ENCODE peak calls at places on chromosome 16, in six cellular contexts. One of them, this sample, is unnamed.
A peak's percentile ranks its signal among the peaks of the same experiment; 100 is the strongest.

GRCh38 chr16:31298340-31298739 is 38.6 kb downstream of the ITGAM start:
- DNase-seq in adipocyte: no peak
- DNase-seq in GM12878: no peak
- DNase-seq in IMR-90: no peak
- DNase-seq in GM23248: no peak
- DNase-seq in colonic mucosa: no peak
- DNase-seq in this sample: no peak

GRCh38 chr16:1028056-1028455 is 44.5 kb upstream of the SSTR5 start:
- DNase-seq in adipocyte: no peak
- DNase-seq in GM12878: no peak
- DNase-seq in IMR-90: no peak
- DNase-seq in GM23248: peak; percentile 53
- DNase-seq in colonic mucosa: no peak
- DNase-seq in this sample: no peak

GRCh38 chr16:15557258-15557657 is 85.7 kb downstream of the MARF1 start:
- DNase-seq in adipocyte: no peak
- DNase-seq in GM12878: no peak
- DNase-seq in IMR-90: no peak
- DNase-seq in GM23248: no peak
- DNase-seq in colonic mucosa: no peak
- DNase-seq in this sample: no peak

GRCh38 chr16:138049-138417 is 440 bp downstream of the NPRL3 start:
- DNase-seq in adipocyte: peak; percentile 60
- DNase-seq in GM12878: no peak
- DNase-seq in IMR-90: no peak
- DNase-seq in GM23248: peak; percentile 51
- DNase-seq in colonic mucosa: no peak
- DNase-seq in this sample: no peak

GRCh38 chr16:46747777-46748651 is at the start of gene MYLK3:
- DNase-seq in adipocyte: peak; percentile 14
- DNase-seq in GM12878: no peak
- DNase-seq in IMR-90: no peak
- DNase-seq in GM23248: no peak
- DNase-seq in colonic mucosa: no peak
- DNase-seq in this sample: no peak

GRCh38 chr16:70250748-70251650 is 741 bp downstream of the EXOSC6 start:
- DNase-seq in adipocyte: peak; percentile 50
- DNase-seq in GM12878: no peak
- DNase-seq in IMR-90: peak; percentile 35
- DNase-seq in GM23248: peak; percentile 79
- DNase-seq in colonic mucosa: peak; percentile 52
- DNase-seq in this sample: peak; percentile 23

GRCh38 chr16:53071748-53072301 is 17.0 kb downstream of the CHD9 start:
- DNase-seq in adipocyte: no peak
- DNase-seq in GM12878: no peak
- DNase-seq in IMR-90: no peak
- DNase-seq in GM23248: no peak
- DNase-seq in colonic mucosa: no peak
- DNase-seq in this sample: no peak

GRCh38 chr16:50591800-50592771 is 43.9 kb downstream of the NKD1 start:
- DNase-seq in adipocyte: no peak
- DNase-seq in GM12878: no peak
- DNase-seq in IMR-90: no peak
- DNase-seq in GM23248: no peak
- DNase-seq in colonic mucosa: no peak
- DNase-seq in this sample: peak; percentile 14

GRCh38 chr16:945271-946047 is 25.3 kb downstream of the LMF1 start:
- DNase-seq in adipocyte: no peak
- DNase-seq in GM12878: no peak
- DNase-seq in IMR-90: peak; percentile 16
- DNase-seq in GM23248: no peak
- DNase-seq in colonic mucosa: no peak
- DNase-seq in this sample: no peak

GRCh38 chr16:87681990-87682570 is 79.8 kb downstream of the JPH3 start:
- DNase-seq in adipocyte: peak; percentile 77
- DNase-seq in GM12878: no peak
- DNase-seq in IMR-90: peak; percentile 78
- DNase-seq in GM23248: peak; percentile 85
- DNase-seq in colonic mucosa: no peak
- DNase-seq in this sample: no peak

GRCh38 chr16:61831351-61831933 is 204.8 kb downstream of the CDH8 start:
- DNase-seq in adipocyte: no peak
- DNase-seq in GM12878: no peak
- DNase-seq in IMR-90: no peak
- DNase-seq in GM23248: no peak
- DNase-seq in colonic mucosa: no peak
- DNase-seq in this sample: no peak

GRCh38 chr16:70658921-70659320 is 12.6 kb downstream of the IL34 start:
- DNase-seq in adipocyte: no peak
- DNase-seq in GM12878: no peak
- DNase-seq in IMR-90: no peak
- DNase-seq in GM23248: no peak
- DNase-seq in colonic mucosa: no peak
- DNase-seq in this sample: no peak

GRCh38 chr16:57310801-57311200 is 26.3 kb upstream of the PLLP start:
- DNase-seq in adipocyte: no peak
- DNase-seq in GM12878: no peak
- DNase-seq in IMR-90: no peak
- DNase-seq in GM23248: no peak
- DNase-seq in colonic mucosa: peak; percentile 11
- DNase-seq in this sample: no peak

GRCh38 chr16:77298638-77299360 is 99.6 kb downstream of the SYCE1L start:
- DNase-seq in adipocyte: peak; percentile 59
- DNase-seq in GM12878: no peak
- DNase-seq in IMR-90: peak; percentile 88
- DNase-seq in GM23248: peak; percentile 98
- DNase-seq in colonic mucosa: no peak
- DNase-seq in this sample: peak; percentile 90

GRCh38 chr16:83305092-83305491 is 502.7 kb upstream of the HSBP1 start:
- DNase-seq in adipocyte: peak; percentile 84
- DNase-seq in GM12878: no peak
- DNase-seq in IMR-90: peak; percentile 86
- DNase-seq in GM23248: peak; percentile 93
- DNase-seq in colonic mucosa: no peak
- DNase-seq in this sample: no peak

GRCh38 chr16:49698931-49699715 is 156.8 kb downstream of the ZNF423 start:
- DNase-seq in adipocyte: no peak
- DNase-seq in GM12878: no peak
- DNase-seq in IMR-90: no peak
- DNase-seq in GM23248: no peak
- DNase-seq in colonic mucosa: no peak
- DNase-seq in this sample: no peak

GRCh38 chr16:50313596-50314483 is 47.5 kb downstream of the ADCY7 start:
- DNase-seq in adipocyte: no peak
- DNase-seq in GM12878: no peak
- DNase-seq in IMR-90: peak; percentile 12
- DNase-seq in GM23248: peak; percentile 97
- DNase-seq in colonic mucosa: no peak
- DNase-seq in this sample: no peak

GRCh38 chr16:56348168-56349085 is 76.9 kb downstream of the AMFR start:
- DNase-seq in adipocyte: no peak
- DNase-seq in GM12878: no peak
- DNase-seq in IMR-90: peak; percentile 37
- DNase-seq in GM23248: peak; percentile 14
- DNase-seq in colonic mucosa: no peak
- DNase-seq in this sample: no peak

GRCh38 chr16:11547517-11547916 is 39.2 kb downstream of the LITAF start:
- DNase-seq in adipocyte: no peak
- DNase-seq in GM12878: no peak
- DNase-seq in IMR-90: no peak
- DNase-seq in GM23248: no peak
- DNase-seq in colonic mucosa: no peak
- DNase-seq in this sample: no peak

GRCh38 chr16:26667271-26667703 is 399.4 kb upstream of the C16orf82 start:
- DNase-seq in adipocyte: no peak
- DNase-seq in GM12878: no peak
- DNase-seq in IMR-90: no peak
- DNase-seq in GM23248: no peak
- DNase-seq in colonic mucosa: no peak
- DNase-seq in this sample: no peak
- H3K9ac ChIP-seq in adipocyte: no peak overlapping the region
- H3K9ac ChIP-seq in GM12878: no peak overlapping the region
- H3K9ac ChIP-seq in IMR-90: no peak overlapping the region
- H3K9ac ChIP-seq in GM23248: no peak overlapping the region
- H3K9ac ChIP-seq in colonic mucosa: no peak overlapping the region
- H3K9ac ChIP-seq in this sample: no peak overlapping the region

GRCh38 chr16:27403601-27403992 is 1.6 kb downstream of the IL21R start:
- DNase-seq in adipocyte: no peak
- DNase-seq in GM12878: no peak
- DNase-seq in IMR-90: no peak
- DNase-seq in GM23248: no peak
- DNase-seq in colonic mucosa: no peak
- DNase-seq in this sample: no peak
- H3K4me3 ChIP-seq in adipocyte: no peak overlapping the region
- H3K4me3 ChIP-seq in GM12878: peak overlapping the region; percentile 86
- H3K4me3 ChIP-seq in IMR-90: no peak overlapping the region
- H3K4me3 ChIP-seq in GM23248: no peak overlapping the region
- H3K4me3 ChIP-seq in colonic mucosa: no peak overlapping the region
- H3K4me3 ChIP-seq in this sample: no peak overlapping the region

DNA sequence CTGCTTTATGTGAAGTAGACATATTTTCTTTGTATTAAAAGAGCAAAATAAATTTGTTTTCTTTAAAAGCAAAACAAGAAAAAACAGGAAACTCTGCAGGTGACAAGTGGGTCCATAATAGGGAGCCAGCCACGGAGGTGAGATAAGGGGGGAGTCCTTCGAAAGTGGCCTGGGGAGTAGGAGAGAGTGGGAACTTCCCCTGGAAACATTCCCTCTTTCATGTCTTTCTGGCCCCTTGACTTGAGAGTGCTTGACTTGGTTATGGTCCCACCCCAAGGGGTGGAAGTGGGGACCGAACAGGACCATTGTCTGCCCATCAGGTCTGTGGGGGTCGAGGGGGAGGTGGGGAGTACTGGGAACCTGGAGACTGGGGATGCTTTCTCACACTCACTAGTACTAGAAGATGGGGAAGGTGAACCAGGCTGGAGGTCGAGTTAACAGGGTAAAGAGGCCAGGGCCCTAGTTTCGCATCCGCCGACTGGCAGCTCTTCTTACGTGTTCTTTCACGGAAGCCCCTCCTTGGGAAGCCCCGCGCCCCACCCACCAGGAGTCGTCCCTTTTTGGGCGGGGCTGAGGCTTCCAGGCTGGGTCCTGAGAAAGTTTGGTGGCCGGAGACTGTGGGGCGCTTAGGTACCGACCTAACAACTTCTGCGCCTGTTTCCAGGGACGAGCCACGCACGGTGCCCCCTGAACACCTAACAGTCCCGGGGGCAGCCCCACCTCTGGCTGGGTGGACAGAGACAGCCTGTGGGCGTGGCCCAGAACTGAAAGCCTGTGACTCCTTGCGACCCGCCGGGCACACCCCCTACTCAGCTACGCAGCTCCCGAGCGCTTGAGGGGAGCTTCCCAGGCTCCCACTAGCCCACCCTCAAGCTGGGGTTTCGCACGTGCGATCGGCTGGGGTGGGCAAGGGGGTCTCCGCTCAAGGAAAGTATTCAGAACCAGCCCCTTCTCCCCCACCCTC is 790 bp downstream of the TRADD start:
- DNase-seq in adipocyte: peak; percentile 55
- DNase-seq in GM12878: peak; percentile 71
- DNase-seq in IMR-90: no peak
- DNase-seq in GM23248: peak; percentile 67
- DNase-seq in colonic mucosa: peak; percentile 76
- DNase-seq in this sample: peak; percentile 49
- H3K27me3 ChIP-seq in adipocyte: no peaks in the 10 kb centered on the region
- H3K27me3 ChIP-seq in GM12878: no peaks in the 10 kb centered on the region
- H3K27me3 ChIP-seq in IMR-90: peaks cover 7% of the 10 kb centered on the region
- H3K27me3 ChIP-seq in GM23248: no peaks in the 10 kb centered on the region
- H3K27me3 ChIP-seq in colonic mucosa: peaks cover 10% of the 10 kb centered on the region
- H3K27me3 ChIP-seq in this sample: no peaks in the 10 kb centered on the region

DNA sequence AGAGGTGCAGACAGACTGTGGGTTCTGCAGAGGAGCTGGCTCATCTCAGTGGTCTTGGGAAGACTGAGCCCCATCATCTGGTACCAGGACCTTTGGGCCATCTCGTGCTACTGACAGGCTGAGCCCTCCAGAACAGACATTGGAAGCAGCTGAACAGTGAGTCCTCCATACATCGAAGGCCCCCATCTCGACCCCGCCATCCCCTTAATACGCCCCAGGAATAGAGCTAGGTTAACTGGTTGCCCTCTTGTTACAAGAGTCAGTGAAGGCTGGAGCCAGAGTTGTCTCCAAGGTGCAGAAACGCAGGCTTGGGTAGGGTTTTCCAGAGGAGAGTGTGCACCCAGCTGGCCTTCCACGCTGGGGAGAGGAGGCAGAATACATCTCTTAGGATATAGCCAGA is 76.0 kb downstream of the N4BP1 start:
- DNase-seq in adipocyte: no peak
- DNase-seq in GM12878: no peak
- DNase-seq in IMR-90: no peak
- DNase-seq in GM23248: no peak
- DNase-seq in colonic mucosa: no peak
- DNase-seq in this sample: no peak
- H3K9ac ChIP-seq in adipocyte: no peak overlapping the region
- H3K9ac ChIP-seq in GM12878: no peak overlapping the region
- H3K9ac ChIP-seq in IMR-90: no peak overlapping the region
- H3K9ac ChIP-seq in GM23248: no peak overlapping the region
- H3K9ac ChIP-seq in colonic mucosa: no peak overlapping the region
- H3K9ac ChIP-seq in this sample: no peak overlapping the region

GRCh38 chr16:81514041-81514559 is 69.5 kb downstream of the CMIP start:
- DNase-seq in adipocyte: no peak
- DNase-seq in GM12878: no peak
- DNase-seq in IMR-90: no peak
- DNase-seq in GM23248: no peak
- DNase-seq in colonic mucosa: no peak
- DNase-seq in this sample: no peak
- H3K4me3 ChIP-seq in adipocyte: no peak overlapping the region
- H3K4me3 ChIP-seq in GM12878: peak overlapping the region; percentile 29
- H3K4me3 ChIP-seq in IMR-90: no peak overlapping the region
- H3K4me3 ChIP-seq in GM23248: no peak overlapping the region
- H3K4me3 ChIP-seq in colonic mucosa: no peak overlapping the region
- H3K4me3 ChIP-seq in this sample: no peak overlapping the region

DNA sequence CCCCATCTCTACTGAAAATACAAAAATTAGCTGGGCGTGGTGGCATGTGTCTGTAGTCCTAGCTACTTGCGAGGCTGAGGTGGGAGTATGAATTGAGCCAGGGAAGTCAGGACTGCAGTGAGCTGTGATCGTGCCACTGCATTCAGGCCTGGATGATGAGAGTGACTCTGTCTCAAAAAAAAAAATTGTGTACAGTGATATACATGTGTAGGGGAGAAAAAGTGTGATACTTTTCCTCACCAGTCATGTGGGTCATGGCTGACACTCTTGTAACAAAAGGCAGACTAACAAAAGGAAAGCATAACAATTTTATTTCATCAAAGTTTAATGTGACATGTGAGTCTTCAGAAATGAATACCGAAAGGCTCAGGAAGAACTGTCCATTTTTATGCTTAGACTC is 2.0 kb upstream of the ABCC12 start:
- DNase-seq in adipocyte: no peak
- DNase-seq in GM12878: no peak
- DNase-seq in IMR-90: no peak
- DNase-seq in GM23248: no peak
- DNase-seq in colonic mucosa: no peak
- DNase-seq in this sample: peak; percentile 12
- H3K27me3 ChIP-seq in adipocyte: peaks cover 7% of the 10 kb centered on the region
- H3K27me3 ChIP-seq in GM12878: no peaks in the 10 kb centered on the region
- H3K27me3 ChIP-seq in IMR-90: no peaks in the 10 kb centered on the region
- H3K27me3 ChIP-seq in GM23248: no peaks in the 10 kb centered on the region
- H3K27me3 ChIP-seq in colonic mucosa: no peaks in the 10 kb centered on the region
- H3K27me3 ChIP-seq in this sample: no peaks in the 10 kb centered on the region

This sample was measured in PC-3.